ENCODE peak calls at places on chromosomes 11 and 22, in seven cellular contexts. One of them, this sample, is unnamed.

GRCh38 chr11:1440496-1440895 is 46.1 kb downstream of the MOB2 start:
- DNase-seq in lower leg skin: no peak
- DNase-seq in thoracic aorta: no peak
- DNase-seq in GM20000: no peak
- DNase-seq in GM06990: no peak
- DNase-seq in RWPE1: no peak
- DNase-seq in HFF-Myc: no peak
- DNase-seq in this sample: no peak

GRCh38 chr11:18836415-18836814 is 44.8 kb upstream of the PTPN5 start:
- DNase-seq in HFF-Myc: no peak
- DNase-seq in RWPE1: no peak
- DNase-seq in lower leg skin: no peak
- DNase-seq in GM20000: no peak
- DNase-seq in GM06990: no peak
- DNase-seq in thoracic aorta: no peak
- DNase-seq in this sample: no peak

GRCh38 chr11:13316528-13316961 is 39.0 kb downstream of the BMAL1 start:
- DNase-seq in GM06990: peak; percentile 30
- DNase-seq in HFF-Myc: peak; percentile 59
- DNase-seq in RWPE1: peak; percentile 36
- DNase-seq in GM20000: no peak
- DNase-seq in lower leg skin: peak; percentile 26
- DNase-seq in thoracic aorta: peak; percentile 50
- DNase-seq in this sample: no peak

GRCh38 chr11:64364911-64365310 is 5.9 kb downstream of the RPS6KA4 start:
- DNase-seq in GM20000: no peak
- DNase-seq in thoracic aorta: no peak
- DNase-seq in GM06990: no peak
- DNase-seq in RWPE1: no peak
- DNase-seq in lower leg skin: no peak
- DNase-seq in HFF-Myc: no peak
- DNase-seq in this sample: no peak

GRCh38 chr11:78298216-78298860 is 109.6 kb downstream of the USP35 start:
- DNase-seq in GM20000: no peak
- DNase-seq in thoracic aorta: no peak
- DNase-seq in RWPE1: no peak
- DNase-seq in HFF-Myc: no peak
- DNase-seq in GM06990: no peak
- DNase-seq in lower leg skin: no peak
- DNase-seq in this sample: no peak

GRCh38 chr11:803770-804598 is 1.0 kb downstream of the PIDD1 start:
- DNase-seq in thoracic aorta: no peak
- DNase-seq in GM06990: no peak
- DNase-seq in lower leg skin: no peak
- DNase-seq in RWPE1: peak; percentile 72
- DNase-seq in GM20000: no peak
- DNase-seq in HFF-Myc: no peak
- DNase-seq in this sample: no peak

GRCh38 chr22:41382098-41382578 is 396 bp downstream of the TEF start:
- DNase-seq in RWPE1: peak; percentile 57
- DNase-seq in lower leg skin: peak; percentile 96
- DNase-seq in HFF-Myc: no peak
- DNase-seq in GM06990: no peak
- DNase-seq in thoracic aorta: peak; percentile 31
- DNase-seq in GM20000: peak; percentile 89
- DNase-seq in this sample: no peak

GRCh38 chr22:31345331-31346254 is 553 bp downstream of the PATZ1 start:
- DNase-seq in lower leg skin: peak; percentile 94
- DNase-seq in thoracic aorta: peak; percentile 29
- DNase-seq in GM06990: peak; percentile 94
- DNase-seq in HFF-Myc: no peak
- DNase-seq in RWPE1: peak; percentile 80
- DNase-seq in GM20000: peak; percentile 97
- DNase-seq in this sample: peak; percentile 44

GRCh38 chr22:40635940-40636379 is 559 bp downstream of the MRTFA start:
- DNase-seq in RWPE1: no peak
- DNase-seq in thoracic aorta: no peak
- DNase-seq in HFF-Myc: no peak
- DNase-seq in GM20000: no peak
- DNase-seq in lower leg skin: no peak
- DNase-seq in GM06990: no peak
- DNase-seq in this sample: no peak

GRCh38 chr11:75242722-75243600 is 2.4 kb downstream of the TPBGL start:
- DNase-seq in GM06990: no peak
- DNase-seq in thoracic aorta: no peak
- DNase-seq in GM20000: no peak
- DNase-seq in HFF-Myc: no peak
- DNase-seq in lower leg skin: peak; percentile 80
- DNase-seq in RWPE1: no peak
- DNase-seq in this sample: no peak

GRCh38 chr22:47323518-47323917 is 561.1 kb downstream of the TBC1D22A start:
- DNase-seq in thoracic aorta: no peak
- DNase-seq in GM20000: no peak
- DNase-seq in HFF-Myc: no peak
- DNase-seq in lower leg skin: peak; percentile 70
- DNase-seq in RWPE1: no peak
- DNase-seq in GM06990: no peak
- DNase-seq in this sample: no peak

GRCh38 chr11:66883021-66883968 is 26.4 kb downstream of the LRFN4 start:
- DNase-seq in GM06990: no peak
- DNase-seq in HFF-Myc: no peak
- DNase-seq in lower leg skin: no peak
- DNase-seq in GM20000: peak; percentile 68
- DNase-seq in thoracic aorta: no peak
- DNase-seq in RWPE1: no peak
- DNase-seq in this sample: no peak

GRCh38 chr22:44312766-44313165 is at the start of gene SHISAL1:
- DNase-seq in HFF-Myc: no peak
- DNase-seq in lower leg skin: no peak
- DNase-seq in thoracic aorta: no peak
- DNase-seq in RWPE1: no peak
- DNase-seq in GM06990: no peak
- DNase-seq in GM20000: no peak
- DNase-seq in this sample: no peak

GRCh38 chr11:95833378-95833777 is 43.1 kb downstream of the CEP57 start:
- DNase-seq in GM06990: no peak
- DNase-seq in thoracic aorta: no peak
- DNase-seq in GM20000: no peak
- DNase-seq in lower leg skin: no peak
- DNase-seq in RWPE1: no peak
- DNase-seq in HFF-Myc: no peak
- DNase-seq in this sample: no peak

GRCh38 chr11:95831198-95831883 is 41.0 kb downstream of the CEP57 start:
- DNase-seq in GM06990: no peak
- DNase-seq in GM20000: no peak
- DNase-seq in RWPE1: peak; percentile 45
- DNase-seq in thoracic aorta: no peak
- DNase-seq in HFF-Myc: peak; percentile 92
- DNase-seq in lower leg skin: no peak
- DNase-seq in this sample: no peak

GRCh38 chr11:95829580-95830259 is 39.4 kb downstream of the CEP57 start:
- DNase-seq in lower leg skin: no peak
- DNase-seq in RWPE1: no peak
- DNase-seq in HFF-Myc: no peak
- DNase-seq in GM06990: no peak
- DNase-seq in GM20000: no peak
- DNase-seq in thoracic aorta: no peak
- DNase-seq in this sample: no peak

GRCh38 chr11:95835351-95835750 is 45.1 kb downstream of the CEP57 start:
- DNase-seq in RWPE1: no peak
- DNase-seq in lower leg skin: no peak
- DNase-seq in GM20000: no peak
- DNase-seq in thoracic aorta: no peak
- DNase-seq in HFF-Myc: no peak
- DNase-seq in GM06990: no peak
- DNase-seq in this sample: no peak

GRCh38 chr11:95832763-95833162 is 42.5 kb downstream of the CEP57 start:
- DNase-seq in RWPE1: no peak
- DNase-seq in thoracic aorta: no peak
- DNase-seq in GM20000: no peak
- DNase-seq in GM06990: no peak
- DNase-seq in lower leg skin: no peak
- DNase-seq in HFF-Myc: no peak
- DNase-seq in this sample: no peak
- TF ChIP-seq CTCF in RWPE1: no peak
- TF ChIP-seq CTCF in thoracic aorta: no peak
- TF ChIP-seq CTCF in GM20000: no peak
- TF ChIP-seq CTCF in GM06990: no peak
- TF ChIP-seq CTCF in lower leg skin: no peak
- TF ChIP-seq CTCF in HFF-Myc: no peak
- TF ChIP-seq CTCF in this sample: no peak

GRCh38 chr11:82682003-82682751 is 51.5 kb downstream of the FAM181B start:
- DNase-seq in RWPE1: peak; percentile 48
- DNase-seq in GM06990: peak; percentile 6
- DNase-seq in thoracic aorta: no peak
- DNase-seq in lower leg skin: no peak
- DNase-seq in GM20000: peak; percentile 28
- DNase-seq in HFF-Myc: peak; percentile 52
- DNase-seq in this sample: no peak
- TF ChIP-seq CTCF in RWPE1: peak; percentile 58
- TF ChIP-seq CTCF in GM06990: peak; percentile 42
- TF ChIP-seq CTCF in thoracic aorta: peak; percentile 50
- TF ChIP-seq CTCF in lower leg skin: peak; percentile 56
- TF ChIP-seq CTCF in GM20000: peak; percentile 45
- TF ChIP-seq CTCF in HFF-Myc: peak; percentile 42
- TF ChIP-seq CTCF in this sample: no peak

GRCh38 chr11:32003335-32003734 is 87.5 kb upstream of the RCN1 start:
- DNase-seq in lower leg skin: no peak
- DNase-seq in RWPE1: no peak
- DNase-seq in GM06990: no peak
- DNase-seq in thoracic aorta: no peak
- DNase-seq in GM20000: no peak
- DNase-seq in HFF-Myc: no peak
- DNase-seq in this sample: no peak

GRCh38 chr11:32002311-32002710 is 88.6 kb upstream of the RCN1 start:
- DNase-seq in thoracic aorta: no peak
- DNase-seq in RWPE1: no peak
- DNase-seq in HFF-Myc: no peak
- DNase-seq in GM06990: no peak
- DNase-seq in lower leg skin: no peak
- DNase-seq in GM20000: no peak
- DNase-seq in this sample: no peak

GRCh38 chr11:32005786-32006406 is 85.0 kb upstream of the RCN1 start:
- DNase-seq in lower leg skin: no peak
- DNase-seq in RWPE1: no peak
- DNase-seq in GM06990: no peak
- DNase-seq in thoracic aorta: no peak
- DNase-seq in HFF-Myc: peak; percentile 3
- DNase-seq in GM20000: no peak
- DNase-seq in this sample: no peak

GRCh38 chr11:32008879-32009548 is 81.9 kb upstream of the RCN1 start:
- DNase-seq in GM20000: no peak
- DNase-seq in GM06990: no peak
- DNase-seq in RWPE1: no peak
- DNase-seq in HFF-Myc: no peak
- DNase-seq in lower leg skin: no peak
- DNase-seq in thoracic aorta: no peak
- DNase-seq in this sample: no peak

GRCh38 chr11:32006799-32007388 is 84.0 kb upstream of the RCN1 start:
- DNase-seq in thoracic aorta: no peak
- DNase-seq in GM06990: no peak
- DNase-seq in lower leg skin: no peak
- DNase-seq in RWPE1: peak; percentile 48
- DNase-seq in HFF-Myc: peak; percentile 2
- DNase-seq in GM20000: peak; percentile 49
- DNase-seq in this sample: no peak
- TF ChIP-seq CTCF in thoracic aorta: peak; percentile 29
- TF ChIP-seq CTCF in GM06990: peak; percentile 79
- TF ChIP-seq CTCF in lower leg skin: no peak
- TF ChIP-seq CTCF in RWPE1: peak; percentile 50
- TF ChIP-seq CTCF in HFF-Myc: peak; percentile 65
- TF ChIP-seq CTCF in GM20000: peak; percentile 66
- TF ChIP-seq CTCF in this sample: no peak

GRCh38 chr11:70739811-70740474 is 341.6 kb downstream of the CTTN start:
- DNase-seq in GM06990: no peak
- DNase-seq in RWPE1: no peak
- DNase-seq in thoracic aorta: no peak
- DNase-seq in lower leg skin: no peak
- DNase-seq in GM20000: no peak
- DNase-seq in HFF-Myc: no peak
- DNase-seq in this sample: no peak
- TF ChIP-seq CTCF in GM06990: no peak
- TF ChIP-seq CTCF in RWPE1: no peak
- TF ChIP-seq CTCF in thoracic aorta: no peak
- TF ChIP-seq CTCF in lower leg skin: no peak
- TF ChIP-seq CTCF in GM20000: no peak
- TF ChIP-seq CTCF in HFF-Myc: no peak
- TF ChIP-seq CTCF in this sample: no peak

GRCh38 chr11:118263694-118264567 is at the start of gene MPZL2:
- DNase-seq in thoracic aorta: no peak
- DNase-seq in RWPE1: peak; percentile 88
- DNase-seq in lower leg skin: peak; percentile 87
- DNase-seq in GM06990: no peak
- DNase-seq in GM20000: no peak
- DNase-seq in HFF-Myc: no peak
- DNase-seq in this sample: no peak

GRCh38 chr11:118259138-118259537 is 5.0 kb downstream of the MPZL2 start:
- DNase-seq in HFF-Myc: no peak
- DNase-seq in GM06990: no peak
- DNase-seq in lower leg skin: no peak
- DNase-seq in RWPE1: no peak
- DNase-seq in GM20000: no peak
- DNase-seq in thoracic aorta: no peak
- DNase-seq in this sample: no peak

GRCh38 chr11:118260353-118260752 is 3.7 kb downstream of the MPZL2 start:
- DNase-seq in RWPE1: no peak
- DNase-seq in HFF-Myc: no peak
- DNase-seq in lower leg skin: no peak
- DNase-seq in GM06990: no peak
- DNase-seq in GM20000: no peak
- DNase-seq in thoracic aorta: no peak
- DNase-seq in this sample: no peak

GRCh38 chr11:118263109-118263508 is 988 bp downstream of the MPZL2 start:
- DNase-seq in GM06990: no peak
- DNase-seq in RWPE1: no peak
- DNase-seq in lower leg skin: no peak
- DNase-seq in thoracic aorta: no peak
- DNase-seq in HFF-Myc: no peak
- DNase-seq in GM20000: no peak
- DNase-seq in this sample: no peak

GRCh38 chr11:118258410-118258809 is 5.7 kb downstream of the MPZL2 start:
- DNase-seq in HFF-Myc: no peak
- DNase-seq in lower leg skin: no peak
- DNase-seq in GM20000: no peak
- DNase-seq in GM06990: no peak
- DNase-seq in RWPE1: no peak
- DNase-seq in thoracic aorta: no peak
- DNase-seq in this sample: no peak
- TF ChIP-seq CTCF in HFF-Myc: peak; percentile 13
- TF ChIP-seq CTCF in lower leg skin: no peak
- TF ChIP-seq CTCF in GM20000: no peak
- TF ChIP-seq CTCF in GM06990: no peak
- TF ChIP-seq CTCF in RWPE1: no peak
- TF ChIP-seq CTCF in thoracic aorta: no peak
- TF ChIP-seq CTCF in this sample: no peak